ENCODE peak calls at places on chromosome 3, in six cellular contexts. D, E, L, G, H and Z are unnamed samples.

GRCh38 chr3:56673781-56674457 is 9.1 kb downstream of the TASOR start:
- DNase-seq in D (no peak), E (no peak), L (no peak), G (no peak), H (no peak), Z (no peak)

GRCh38 chr3:41688595-41689380 is 273.1 kb downstream of the ULK4 start:
- DNase-seq in D (no peak), E (no peak), L (no peak), G (no peak), H (no peak), Z (no peak)

GRCh38 chr3:11276901-11277300 is 4.7 kb downstream of the ATG7 start:
- DNase-seq in D (no peak), E (no peak), L (no peak), G (no peak), H (no peak), Z (no peak)

GRCh38 chr3:120264963-120265362 is 20.1 kb downstream of the GPR156 start:
- DNase-seq in D (no peak), E (no peak), L (no peak), G (no peak), H (no peak), Z (no peak)

GRCh38 chr3:184322731-184323487 is 8.5 kb downstream of the EIF4G1 start:
- DNase-seq in D (peak), E (no peak), L (no peak), G (peak), H (peak), Z (no peak)

GRCh38 chr3:196174652-196175051 is 36.5 kb downstream of the ZDHHC19 start:
- DNase-seq in D (no peak), E (no peak), L (no peak), G (no peak), H (no peak), Z (no peak)

GRCh38 chr3:186669378-186670084 is 3.7 kb downstream of the HRG start:
- DNase-seq in D (no peak), E (no peak), L (no peak), G (no peak), H (no peak), Z (no peak)

GRCh38 chr3:119679874-119680273 is 2.7 kb upstream of the COX17 start:
- DNase-seq in D (no peak), E (no peak), L (no peak), G (no peak), H (no peak), Z (no peak)

GRCh38 chr3:24624938-24625681 is 130.5 kb upstream of the THRB start:
- DNase-seq in D (no peak), E (no peak), L (no peak), G (no peak), H (no peak), Z (no peak)

GRCh38 chr3:52270252-52270754 is 8.1 kb downstream of the WDR82 start:
- DNase-seq in D (no peak), E (no peak), L (no peak), G (peak), H (peak), Z (no peak)

GRCh38 chr3:188946837-188947236 is 224.9 kb upstream of the TPRG1 start:
- DNase-seq in D (no peak), E (no peak), L (no peak), G (peak), H (peak), Z (no peak)

GRCh38 chr3:62098646-62099365 is 274.5 kb downstream of the FEZF2 start:
- DNase-seq in D (no peak), E (no peak), L (no peak), G (no peak), H (no peak), Z (peak)

GRCh38 chr3:17850448-17850847 is 108.0 kb upstream of the TBC1D5 start:
- DNase-seq in D (no peak), E (no peak), L (no peak), G (no peak), H (peak), Z (peak)

GRCh38 chr3:43747641-43748040 is 56.9 kb downstream of the ABHD5 start:
- DNase-seq in D (no peak), E (no peak), L (no peak), G (no peak), H (no peak), Z (no peak)

GRCh38 chr3:60456180-60456579 is 795.1 kb downstream of the FHIT start:
- DNase-seq in D (no peak), E (no peak), L (no peak), G (no peak), H (no peak), Z (no peak)

GRCh38 chr3:16945330-16945729 is 60.6 kb downstream of the PLCL2 start:
- DNase-seq in D (no peak), E (no peak), L (no peak), G (no peak), H (no peak), Z (no peak)

GRCh38 chr3:46663611-46664135 is 29.8 kb downstream of the ALS2CL start:
- DNase-seq in D (no peak), E (peak), L (no peak), G (peak), H (peak), Z (no peak)

GRCh38 chr3:37779289-37780152 is 82.2 kb upstream of the CTDSPL start:
- DNase-seq in D (no peak), E (peak), L (peak), G (peak), H (peak), Z (no peak)

GRCh38 chr3:51908026-51908425 is 4.9 kb upstream of the IQCF1 start:
- DNase-seq in D (no peak), E (no peak), L (no peak), G (no peak), H (no peak), Z (no peak)

GRCh38 chr3:152636651-152637050 is 198.3 kb upstream of the P2RY1 start:
- DNase-seq in D (no peak), E (no peak), L (no peak), G (no peak), H (no peak), Z (no peak)

GRCh38 chr3:42511196-42511595 is 8.8 kb downstream of the VIPR1 start:
- DNase-seq in D (no peak), E (no peak), L (no peak), G (no peak), H (no peak), Z (no peak)

GRCh38 chr3:79339846-79340245 is 428.0 kb downstream of the ROBO1 start:
- DNase-seq in D (no peak), E (no peak), L (no peak), G (no peak), H (no peak), Z (no peak)

GRCh38 chr3:169573129-169573528 is 90.4 kb downstream of the MECOM start:
- DNase-seq in D (no peak), E (no peak), L (no peak), G (no peak), H (no peak), Z (no peak)

GRCh38 chr3:127105587-127105986 is 87.3 kb upstream of the PRR23E start:
- DNase-seq in D (no peak), E (no peak), L (no peak), G (no peak), H (no peak), Z (no peak)

GRCh38 chr3:141047168-141047567 is 4.0 kb upstream of the SPSB4 start:
- DNase-seq in D (no peak), E (no peak), L (no peak), G (no peak), H (no peak), Z (no peak)

GRCh38 chr3:150739877-150740645 is 22.9 kb downstream of the SIAH2 start:
- DNase-seq in D (no peak), E (no peak), L (no peak), G (no peak), H (no peak), Z (no peak)

GRCh38 chr3:196989721-196990262 is 21.2 kb upstream of the PIGZ start:
- DNase-seq in D (no peak), E (no peak), L (no peak), G (no peak), H (no peak), Z (no peak)

GRCh38 chr3:50299929-50300680 is 900 bp upstream of the HYAL3 start:
- DNase-seq in D (no peak), E (no peak), L (no peak), G (peak), H (peak), Z (peak)

GRCh38 chr3:15271785-15272381 is 60.5 kb downstream of the SH3BP5 start:
- DNase-seq in D (peak), E (no peak), L (no peak), G (peak), H (peak), Z (no peak)

GRCh38 chr3:119597548-119598288 is at the start of gene PLA1A:
- DNase-seq in D (no peak), E (no peak), L (no peak), G (no peak), H (no peak), Z (no peak)

GRCh38 chr3:94543161-94543560 is 480.3 kb downstream of the NSUN3 start:
- DNase-seq in D (no peak), E (no peak), L (no peak), G (no peak), H (no peak), Z (no peak)

GRCh38 chr3:195609229-195609628 is 25.5 kb upstream of the APOD start:
- DNase-seq in D (no peak), E (no peak), L (no peak), G (no peak), H (no peak), Z (no peak)

GRCh38 chr3:119236756-119237155 is 3.9 kb downstream of the B4GALT4 start:
- DNase-seq in D (no peak), E (no peak), L (no peak), G (peak), H (peak), Z (no peak)

GRCh38 chr3:128074851-128075515 is 22.7 kb downstream of the SEC61A1 start:
- DNase-seq in D (no peak), E (peak), L (no peak), G (peak), H (no peak), Z (no peak)

GRCh38 chr3:68878322-68878721 is 54.0 kb downstream of the TAFA4 start:
- DNase-seq in D (no peak), E (no peak), L (no peak), G (no peak), H (peak), Z (no peak)

GRCh38 chr3:159899198-159899597 is 89.4 kb upstream of the IL12A start:
- DNase-seq in D (no peak), E (no peak), L (no peak), G (no peak), H (peak), Z (no peak)

GRCh38 chr3:194761384-194761783 is 75.7 kb downstream of the FAM43A start:
- DNase-seq in D (no peak), E (peak), L (no peak), G (no peak), H (no peak), Z (no peak)